ENCODE peak calls at places on chromosome 18, in seven cellular contexts. I is mammary epithelial cell, V is astrocyte, M is neural progenitor cell, E is Karpas-422, U is GM23338, Y is fibroblast of lung. D is an unnamed sample.

GRCh38 chr18:68494802-68495560 is 219.9 kb downstream of the TMX3 start:
- DNase-seq in I (peak), V (peak), M (no peak), E (no peak), U (peak), Y (peak), D (no peak)

GRCh38 chr18:36533446-36534153 is 236.1 kb downstream of the FHOD3 start:
- DNase-seq in I (no peak), V (no peak), M (no peak), E (no peak), U (no peak), Y (no peak), D (no peak)

GRCh38 chr18:58580623-58581022 is 48.3 kb downstream of the ALPK2 start:
- DNase-seq in I (no peak), V (peak), M (peak), E (no peak), U (peak), Y (peak), D (no peak)

GRCh38 chr18:62904396-62905285 is 189.3 kb downstream of the PHLPP1 start:
- DNase-seq in I (no peak), V (no peak), M (no peak), E (no peak), U (no peak), Y (peak), D (no peak)

GRCh38 chr18:58117685-58118403 is 73.8 kb downstream of the NEDD4L start:
- DNase-seq in I (peak), V (peak), M (no peak), E (no peak), U (no peak), Y (peak), D (no peak)

GRCh38 chr18:44681039-44681595 is 429 bp downstream of the SETBP1 start:
- DNase-seq in I (no peak), V (no peak), M (no peak), E (no peak), U (no peak), Y (peak), D (peak)

GRCh38 chr18:38575648-38576047 is 1010.0 kb upstream of the CELF4 start:
- DNase-seq in I (no peak), V (no peak), M (no peak), E (no peak), U (no peak), Y (no peak), D (no peak)

GRCh38 chr18:2656237-2657042 is 914 bp downstream of the SMCHD1 start:
- DNase-seq in I (peak), V (peak), M (peak), E (peak), U (peak), Y (peak), D (peak)

GRCh38 chr18:72867721-72868665 is at the start of gene NETO1:
- DNase-seq in I (peak), V (no peak), M (peak), E (no peak), U (peak), Y (no peak), D (no peak)

GRCh38 chr18:58125183-58125582 is 81.2 kb downstream of the NEDD4L start:
- DNase-seq in I (peak), V (no peak), M (peak), E (no peak), U (peak), Y (no peak), D (no peak)

GRCh38 chr18:25561923-25562322 is 210.0 kb upstream of the ZNF521 start:
- DNase-seq in I (peak), V (peak), M (peak), E (peak), U (peak), Y (peak), D (peak)

GRCh38 chr18:79336556-79337142 is 59.1 kb upstream of the NFATC1 start:
- DNase-seq in I (no peak), V (no peak), M (no peak), E (no peak), U (no peak), Y (no peak), D (no peak)

GRCh38 chr18:69257861-69258458 is 142.7 kb upstream of the DOK6 start:
- DNase-seq in I (peak), V (peak), M (no peak), E (no peak), U (no peak), Y (peak), D (no peak)

GRCh38 chr18:67243799-67244587 is 272.5 kb downstream of the DSEL start:
- DNase-seq in I (peak), V (peak), M (no peak), E (no peak), U (no peak), Y (no peak), D (no peak)
- H2AFZ ChIP-seq in I (peak), V (peak), M (no peak), E (no peak), U (no peak), Y (peak), D (no peak)

GRCh38 chr18:13338318-13338717 is 119.8 kb downstream of the LDLRAD4 start:
- DNase-seq in I (no peak), V (no peak), M (no peak), E (no peak), U (no peak), Y (no peak), D (no peak)
- H2AFZ ChIP-seq in I (no peak), V (no peak), M (no peak), E (no peak), U (peak), Y (no peak), D (no peak)

DNA sequence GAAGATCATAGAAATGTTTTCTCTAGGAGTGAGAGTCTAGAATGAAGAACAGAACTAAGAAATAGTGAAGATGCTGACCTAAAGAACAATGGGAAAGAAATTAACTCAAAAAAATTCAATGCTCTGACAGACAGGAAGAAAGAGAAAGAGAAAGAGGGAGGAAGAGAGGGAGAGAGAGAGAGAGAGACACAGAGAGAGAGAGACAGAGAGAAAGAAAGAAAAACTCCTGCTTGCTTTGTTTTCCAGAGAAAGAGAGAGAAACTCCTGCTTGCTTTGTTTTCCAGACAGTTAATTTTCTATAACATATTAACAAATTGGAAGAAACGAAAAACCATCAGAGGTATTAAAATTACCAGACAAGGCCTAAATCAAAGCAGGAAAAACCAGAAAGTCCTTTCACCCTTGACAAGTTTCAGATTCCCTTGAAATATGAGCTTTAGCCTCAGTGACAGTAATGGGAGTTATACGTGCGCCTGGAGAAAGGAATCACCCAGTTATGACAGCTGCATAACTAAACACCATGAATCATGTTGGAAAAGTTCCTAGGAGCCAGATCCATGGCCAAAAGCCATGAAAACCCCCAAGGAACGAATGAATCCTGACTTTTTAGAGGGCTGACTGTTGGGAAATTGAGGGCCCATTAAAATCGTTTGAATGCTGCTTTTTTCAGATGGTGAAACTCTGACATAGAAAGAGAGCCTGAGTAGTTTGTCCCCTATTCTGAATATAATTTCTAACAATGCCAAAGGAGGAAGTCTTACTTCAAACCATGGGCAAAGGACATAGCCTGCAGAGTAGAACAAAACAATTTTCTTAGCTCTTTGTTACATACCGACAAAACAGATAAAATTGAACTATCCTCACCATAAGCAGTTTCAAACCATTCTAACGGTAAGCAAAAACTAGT is 228.6 kb upstream of the CHST9 start:
- DNase-seq in I (peak), V (peak), M (no peak), E (no peak), U (no peak), Y (peak), D (no peak)
- H2AFZ ChIP-seq in I (no peak), V (peak), M (peak), E (no peak), U (peak), Y (no peak), D (no peak)

GRCh38 chr18:53752968-53753367 is 471.5 kb downstream of the MBD2 start:
- DNase-seq in I (no peak), V (no peak), M (no peak), E (no peak), U (no peak), Y (no peak), D (no peak)

GRCh38 chr18:53753616-53754015 is 470.9 kb downstream of the MBD2 start:
- DNase-seq in I (no peak), V (no peak), M (peak), E (no peak), U (no peak), Y (no peak), D (no peak)

GRCh38 chr18:53755914-53756606 is 468.4 kb downstream of the MBD2 start:
- DNase-seq in I (no peak), V (no peak), M (no peak), E (no peak), U (no peak), Y (no peak), D (no peak)

GRCh38 chr18:53756607-53756972 is 467.9 kb downstream of the MBD2 start:
- DNase-seq in I (no peak), V (no peak), M (no peak), E (no peak), U (no peak), Y (no peak), D (no peak)

GRCh38 chr18:53754154-53754553 is 470.3 kb downstream of the MBD2 start:
- DNase-seq in I (no peak), V (no peak), M (peak), E (no peak), U (no peak), Y (no peak), D (no peak)
- H2AFZ ChIP-seq in I (no peak), V (no peak), M (no peak), E (no peak), U (no peak), Y (no peak), D (no peak)

GRCh38 chr18:56146565-56146964 is 491.8 kb downstream of the TXNL1 start:
- DNase-seq in I (peak), V (no peak), M (no peak), E (no peak), U (no peak), Y (no peak), D (no peak)

GRCh38 chr18:56148373-56148772 is 490.0 kb downstream of the TXNL1 start:
- DNase-seq in I (peak), V (peak), M (no peak), E (no peak), U (no peak), Y (peak), D (no peak)

DNA sequence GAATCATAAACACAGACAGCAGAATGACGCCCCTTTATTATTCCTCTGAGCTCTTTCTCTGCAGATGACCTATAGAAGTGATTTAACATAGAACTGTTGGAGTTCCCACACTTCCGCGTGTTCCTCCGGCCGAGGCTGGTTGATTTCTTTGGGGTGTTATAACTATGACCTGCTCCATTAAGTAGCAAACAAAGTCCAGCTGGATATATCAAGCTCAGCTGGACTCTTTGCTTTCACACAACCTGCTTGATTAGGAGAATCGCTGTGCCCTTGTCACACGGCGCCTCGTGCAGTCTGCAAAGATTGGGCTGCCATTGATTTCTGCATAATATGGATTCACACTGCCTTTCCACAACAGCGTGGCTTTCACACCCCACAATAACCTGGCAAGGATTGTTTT is 485.8 kb downstream of the TXNL1 start:
- DNase-seq in I (no peak), V (no peak), M (no peak), E (no peak), U (no peak), Y (no peak), D (no peak)
- H2AFZ ChIP-seq in I (no peak), V (no peak), M (no peak), E (no peak), U (no peak), Y (no peak), D (no peak)

GRCh38 chr18:6781179-6781714 is 51.7 kb downstream of the ARHGAP28 start:
- DNase-seq in I (no peak), V (no peak), M (no peak), E (no peak), U (no peak), Y (no peak), D (no peak)
- H2AFZ ChIP-seq in I (no peak), V (peak), M (peak), E (no peak), U (no peak), Y (no peak), D (no peak)

GRCh38 chr18:875912-876311 is 28.8 kb upstream of the ADCYAP1 start:
- DNase-seq in I (no peak), V (no peak), M (no peak), E (no peak), U (no peak), Y (no peak), D (no peak)

GRCh38 chr18:877238-877637 is 27.4 kb upstream of the ADCYAP1 start:
- DNase-seq in I (no peak), V (no peak), M (no peak), E (no peak), U (no peak), Y (no peak), D (no peak)
- H2AFZ ChIP-seq in I (no peak), V (no peak), M (no peak), E (no peak), U (no peak), Y (no peak), D (no peak)

GRCh38 chr18:45836242-45837215 is 11.1 kb downstream of the SIGLEC15 start:
- DNase-seq in I (no peak), V (no peak), M (peak), E (no peak), U (no peak), Y (no peak), D (no peak)

GRCh38 chr18:45839415-45840395 is 14.2 kb downstream of the SIGLEC15 start:
- DNase-seq in I (peak), V (peak), M (peak), E (peak), U (peak), Y (peak), D (no peak)

GRCh38 chr18:45837283-45838070 is 12.0 kb downstream of the SIGLEC15 start:
- DNase-seq in I (no peak), V (peak), M (peak), E (no peak), U (peak), Y (peak), D (no peak)

GRCh38 chr18:45841060-45841764 is 15.7 kb downstream of the SIGLEC15 start:
- DNase-seq in I (no peak), V (no peak), M (no peak), E (no peak), U (no peak), Y (no peak), D (no peak)

GRCh38 chr18:45838302-45839070 is 13.0 kb downstream of the SIGLEC15 start:
- DNase-seq in I (no peak), V (no peak), M (no peak), E (no peak), U (no peak), Y (no peak), D (no peak)
- H2AFZ ChIP-seq in I (peak), V (peak), M (no peak), E (no peak), U (no peak), Y (peak), D (no peak)

DNA sequence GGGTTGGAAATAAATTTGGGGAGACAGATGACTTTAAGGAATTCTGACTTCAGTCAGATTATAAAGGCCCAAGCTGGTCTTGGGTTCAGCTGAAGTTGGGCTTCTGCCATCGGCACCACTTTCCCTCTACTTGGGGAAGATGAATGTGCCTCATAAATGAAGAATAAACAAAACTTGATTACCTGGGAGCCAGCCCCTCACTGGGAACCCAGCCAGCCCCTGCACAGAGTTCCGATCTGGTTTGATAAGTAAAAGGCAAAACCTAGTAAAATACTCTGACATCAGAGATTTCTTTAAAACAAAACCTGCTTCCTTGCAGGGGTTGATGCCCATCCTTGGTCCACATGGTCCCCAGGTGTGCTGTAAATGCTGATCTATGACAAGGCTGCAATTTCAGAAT is 218.9 kb upstream of the APCDD1 start:
- DNase-seq in I (no peak), V (peak), M (no peak), E (no peak), U (no peak), Y (no peak), D (no peak)
- H2AFZ ChIP-seq in I (peak), V (no peak), M (no peak), E (no peak), U (no peak), Y (no peak), D (no peak)